ENCODE peak calls at places on chromosome 1, in eight cellular contexts. W, D, L, J, C, V, R and T are unnamed samples.

GRCh38 chr1:221574529-221574928 is 167.4 kb downstream of the DUSP10 start:
- DNase-seq in W (no peak), D (no peak), L (peak; percentile 21), J (no peak), C (no peak), V (no peak), R (no peak), T (no peak)

GRCh38 chr1:998905-999796 is 746 bp downstream of the HES4 start:
- DNase-seq in W (no peak), D (peak; percentile 89), L (no peak), J (peak; percentile 59), C (peak; percentile 37), V (peak; percentile 52), R (no peak), T (no peak)

GRCh38 chr1:154220970-154221814 is 437 bp downstream of the UBAP2L start:
- DNase-seq in W (peak; percentile 51), D (peak; percentile 92), L (peak; percentile 38), J (peak; percentile 72), C (peak; percentile 50), V (peak; percentile 68), R (peak; percentile 72), T (peak; percentile 22)

GRCh38 chr1:228370439-228370940 is 36.1 kb downstream of the TRIM11 start:
- DNase-seq in W (no peak), D (peak; percentile 84), L (no peak), J (no peak), C (no peak), V (no peak), R (no peak), T (no peak)

GRCh38 chr1:23699280-23700179 is 7.9 kb downstream of the RPL11 start:
- DNase-seq in W (peak; percentile 24), D (no peak), L (no peak), J (no peak), C (no peak), V (no peak), R (no peak), T (no peak)

GRCh38 chr1:41754540-41754939 is 164.2 kb downstream of the HIVEP3 start:
- DNase-seq in W (no peak), D (no peak), L (no peak), J (no peak), C (no peak), V (no peak), R (no peak), T (no peak)

GRCh38 chr1:27658951-27659496 is 13.0 kb downstream of the IFI6 start:
- DNase-seq in W (no peak), D (no peak), L (no peak), J (peak; percentile 50), C (peak; percentile 90), V (no peak), R (no peak), T (no peak)

GRCh38 chr1:197779921-197780320 is 4.6 kb upstream of the DENND1B start:
- DNase-seq in W (no peak), D (no peak), L (no peak), J (no peak), C (no peak), V (no peak), R (no peak), T (no peak)

GRCh38 chr1:59776960-59777852 is 37.5 kb upstream of the HOOK1 start:
- DNase-seq in W (no peak), D (no peak), L (no peak), J (no peak), C (peak; percentile 43), V (no peak), R (no peak), T (no peak)

GRCh38 chr1:90919190-90919719 is 102.6 kb downstream of the ZNF644 start:
- DNase-seq in W (no peak), D (no peak), L (no peak), J (no peak), C (no peak), V (no peak), R (no peak), T (no peak)

GRCh38 chr1:210726621-210727020 is 397.9 kb downstream of the HHAT start:
- DNase-seq in W (peak; percentile 1), D (no peak), L (peak; percentile 63), J (no peak), C (peak; percentile 0), V (peak; percentile 23), R (no peak), T (no peak)

GRCh38 chr1:22365331-22366295 is 86.0 kb upstream of the ZBTB40 start:
- DNase-seq in W (no peak), D (no peak), L (peak; percentile 1), J (no peak), C (peak; percentile 7), V (no peak), R (no peak), T (no peak)

GRCh38 chr1:240613353-240614142 is 1.6 kb upstream of the GREM2 start:
- DNase-seq in W (no peak), D (no peak), L (no peak), J (no peak), C (no peak), V (no peak), R (no peak), T (no peak)

GRCh38 chr1:23417570-23417969 is 7.0 kb downstream of the TCEA3 start:
- DNase-seq in W (no peak), D (no peak), L (no peak), J (no peak), C (no peak), V (no peak), R (no peak), T (no peak)

GRCh38 chr1:91850708-91851107 is 35.2 kb downstream of the TGFBR3 start:
- DNase-seq in W (no peak), D (no peak), L (no peak), J (no peak), C (peak; percentile 8), V (no peak), R (no peak), T (no peak)